ENCODE peak calls at places on chromosomes 2 and 18, in eight cellular contexts. I is cardiac muscle cell; H is CD8-positive, alpha-beta T cell; O is gastrocnemius medialis; A is A673; D is RWPE2; K is H9; R is heart left ventricle. T is an unnamed sample.
A peak's percentile ranks its signal among the peaks of the same experiment; 100 is the strongest.

GRCh38 chr18:47420130-47420529 is 168.7 kb upstream of the SKOR2 start:
- DNase-seq in H (no peak), O (no peak), K (no peak), D (no peak), R (no peak), I (no peak), A (no peak), T (no peak)

GRCh38 chr18:76018211-76018610 is 476.8 kb downstream of the ZNF516 start:
- DNase-seq in D (no peak), H (no peak), A (no peak), I (no peak), O (no peak), R (no peak), K (no peak), T (no peak)

GRCh38 chr18:499351-500229 is 911 bp downstream of the COLEC12 start:
- DNase-seq in O (no peak), H (no peak), K (no peak), D (no peak), I (peak; percentile 82), R (no peak), A (peak; percentile 52), T (no peak)

GRCh38 chr18:13500227-13500865 is 226.0 kb downstream of the FAM210A start:
- DNase-seq in H (no peak), D (no peak), R (peak; percentile 59), O (peak; percentile 49), A (peak; percentile 53), K (peak; percentile 87), I (peak; percentile 60), T (no peak)

GRCh38 chr2:165648826-165649225 is 145.2 kb downstream of the GALNT3 start:
- DNase-seq in O (no peak), R (no peak), K (no peak), D (no peak), H (no peak), A (peak; percentile 74), I (no peak), T (no peak)

GRCh38 chr2:176583530-176584101 is 314.4 kb downstream of the MTX2 start:
- DNase-seq in R (no peak), K (no peak), A (peak; percentile 46), I (no peak), O (no peak), D (no peak), H (no peak), T (no peak)

GRCh38 chr2:172513935-172514586 is 41.8 kb upstream of the PDK1 start:
- DNase-seq in I (peak; percentile 37), R (no peak), O (no peak), H (no peak), A (no peak), K (peak; percentile 46), D (no peak), T (no peak)

GRCh38 chr2:177171418-177171865 is 41.2 kb upstream of the HNRNPA3 start:
- DNase-seq in K (no peak), D (no peak), H (no peak), R (no peak), I (peak; percentile 18), A (no peak), O (no peak), T (no peak)

GRCh38 chr2:28583899-28584553 is 88.2 kb downstream of the PLB1 start:
- DNase-seq in H (peak; percentile 50), A (peak; percentile 73), K (no peak), O (peak; percentile 95), D (peak; percentile 96), R (peak; percentile 79), I (peak; percentile 89), T (peak; percentile 17)

GRCh38 chr2:8481463-8482009 is 200.3 kb upstream of the ID2 start:
- DNase-seq in A (no peak), D (no peak), R (no peak), O (no peak), I (no peak), K (no peak), H (peak; percentile 19), T (no peak)

GRCh38 chr2:186437719-186438118 is 48.3 kb upstream of the ZC3H15 start:
- DNase-seq in H (no peak), D (no peak), R (no peak), K (no peak), O (no peak), I (no peak), A (no peak), T (no peak)
- H3K27me3 ChIP-seq in H (no peaks in the 10 kb centered on the region), D (no peaks in the 10 kb centered on the region), R (no peaks in the 10 kb centered on the region), K (no peaks in the 10 kb centered on the region), O (no peaks in the 10 kb centered on the region), I (no peaks in the 10 kb centered on the region), A (no peaks in the 10 kb centered on the region), T (no peaks in the 10 kb centered on the region)

GRCh38 chr18:49186242-49186641 is 235.5 kb upstream of the SMAD7 start:
- DNase-seq in H (no peak), A (no peak), I (peak; percentile 53), O (no peak), R (no peak), D (no peak), K (no peak), T (no peak)

GRCh38 chr18:49193896-49194295 is 243.1 kb upstream of the SMAD7 start:
- DNase-seq in O (no peak), D (no peak), I (no peak), K (no peak), R (no peak), A (no peak), H (no peak), T (no peak)

GRCh38 chr18:49193252-49193651 is 242.5 kb upstream of the SMAD7 start:
- DNase-seq in R (no peak), H (no peak), I (no peak), D (no peak), O (no peak), K (no peak), A (no peak), T (no peak)

GRCh38 chr18:49185636-49186035 is 234.9 kb upstream of the SMAD7 start:
- DNase-seq in O (no peak), A (no peak), K (no peak), R (no peak), D (no peak), H (no peak), I (peak; percentile 34), T (no peak)

GRCh38 chr18:49189772-49190171 is 239.0 kb upstream of the SMAD7 start:
- DNase-seq in K (no peak), D (no peak), R (no peak), A (no peak), I (peak; percentile 48), O (no peak), H (no peak), T (no peak)
- H3K27ac ChIP-seq in K (no peak overlapping the region), D (no peak overlapping the region), R (no peak overlapping the region), A (no peak overlapping the region), I (no peak overlapping the region), O (no peak overlapping the region), H (no peak overlapping the region), T (no peak overlapping the region)

GRCh38 chr2:174984561-174984960 is 20.6 kb downstream of the CHN1 start:
- DNase-seq in O (no peak), I (no peak), H (no peak), A (no peak), D (no peak), K (no peak), R (no peak), T (no peak)

GRCh38 chr2:174979996-174980395 is 25.2 kb downstream of the CHN1 start:
- DNase-seq in O (no peak), A (no peak), H (no peak), K (no peak), R (no peak), D (no peak), I (peak; percentile 40), T (no peak)

GRCh38 chr2:174981336-174981735 is 23.8 kb downstream of the CHN1 start:
- DNase-seq in A (no peak), R (no peak), K (no peak), O (no peak), I (no peak), H (no peak), D (no peak), T (no peak)

GRCh38 chr2:174985624-174986023 is 19.6 kb downstream of the CHN1 start:
- DNase-seq in A (peak; percentile 56), O (no peak), K (no peak), I (peak; percentile 57), R (no peak), D (no peak), H (no peak), T (no peak)
- TF ChIP-seq CTCF in A (peak; percentile 72), O (peak; percentile 44), K (peak; percentile 81), I (peak; percentile 54), R (peak; percentile 44), D (peak; percentile 81), H (no peak), T (peak; percentile 39)

GRCh38 chr2:38439226-38439612 is 62.1 kb upstream of the ATL2 start:
- DNase-seq in O (no peak), A (no peak), R (no peak), K (no peak), D (no peak), H (no peak), I (no peak), T (no peak)

GRCh38 chr2:38438133-38438532 is 61.1 kb upstream of the ATL2 start:
- DNase-seq in I (no peak), D (no peak), A (no peak), H (no peak), O (no peak), K (no peak), R (no peak), T (no peak)

GRCh38 chr2:38440655-38441054 is 63.6 kb upstream of the ATL2 start:
- DNase-seq in O (no peak), R (no peak), K (no peak), I (peak; percentile 88), A (no peak), D (no peak), H (no peak), T (no peak)

GRCh38 chr2:38439807-38440300 is 62.8 kb upstream of the ATL2 start:
- DNase-seq in R (no peak), D (no peak), I (no peak), K (no peak), H (no peak), A (no peak), O (no peak), T (no peak)

GRCh38 chr2:38438536-38439225 is 61.6 kb upstream of the ATL2 start:
- DNase-seq in D (no peak), K (no peak), A (no peak), R (no peak), H (no peak), I (no peak), O (no peak), T (no peak)
- H3K27me3 ChIP-seq in D (no peaks in the 10 kb centered on the region), K (no peaks in the 10 kb centered on the region), A (no peaks in the 10 kb centered on the region), R (no peaks in the 10 kb centered on the region), H (no peaks in the 10 kb centered on the region), I (no peaks in the 10 kb centered on the region), O (no peaks in the 10 kb centered on the region), T (no peaks in the 10 kb centered on the region)

DNA sequence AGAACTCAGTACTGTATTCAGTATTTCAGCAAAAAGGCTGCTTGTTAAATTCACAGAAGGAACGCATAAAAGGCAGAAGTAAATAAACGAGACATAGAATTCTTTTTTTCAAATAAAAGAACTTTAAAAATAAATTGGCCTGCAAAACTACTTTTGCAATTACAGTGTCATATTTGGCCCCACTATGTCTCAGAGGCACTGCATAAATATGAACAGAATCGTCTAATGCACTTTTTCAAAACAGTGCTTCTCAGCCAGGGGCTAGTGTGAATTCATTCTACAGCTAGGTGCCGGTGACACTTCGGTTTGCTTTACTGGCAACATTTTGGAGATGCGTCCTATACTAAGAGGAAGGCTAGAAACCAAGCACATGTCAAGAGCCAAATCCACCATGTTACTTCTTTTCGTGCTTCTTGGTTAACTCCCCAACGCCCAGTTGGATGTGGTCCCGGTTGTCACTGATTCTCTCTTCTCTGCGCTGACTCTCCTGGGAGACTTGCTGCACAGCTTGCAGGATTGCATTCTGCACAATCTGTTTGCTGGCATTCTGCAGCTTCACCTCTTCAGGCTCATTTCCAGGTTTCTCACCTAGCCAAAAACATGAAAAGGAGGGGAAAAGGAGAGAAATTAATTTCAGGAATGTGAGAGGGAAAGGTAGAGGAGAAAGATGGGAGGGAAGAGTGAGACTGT is 51.7 kb downstream of the AKAIN1 start:
- DNase-seq in A (no peak), K (no peak), D (no peak), O (no peak), H (no peak), I (no peak), R (no peak), T (no peak)
- H3K27ac ChIP-seq in A (no peak overlapping the region), K (no peak overlapping the region), D (no peak overlapping the region), O (no peak overlapping the region), H (no peak overlapping the region), I (no peak overlapping the region), R (no peak overlapping the region), T (no peak overlapping the region)

T was measured in CD4-positive, alpha-beta T cell.